ENCODE peak calls at places on chromosomes 3 and 15, in ten cellular contexts. B is IMR-90, U is fibroblast of lung, X is kidney, C is endodermal cell, K is astrocyte, D is mammary epithelial cell, T is PC-3, R is H9, S is GM23248. W is an unnamed sample.

GRCh38 chr15:52184721-52185120 is 6.5 kb downstream of the GNB5 start:
- DNase-seq in B (no peak), U (no peak), X (no peak), C (no peak), K (no peak), D (no peak), T (no peak), R (no peak), S (no peak), W (no peak)

GRCh38 chr3:8732413-8732812 is 1.2 kb upstream of the CAV3 start:
- DNase-seq in B (no peak), U (no peak), X (no peak), C (peak; percentile 67), K (no peak), D (no peak), T (peak; percentile 31), R (peak; percentile 42), S (no peak), W (no peak)

GRCh38 chr15:92005154-92005553 is 151.6 kb downstream of the SLCO3A1 start:
- DNase-seq in B (no peak), U (no peak), X (no peak), C (no peak), K (no peak), D (no peak), T (no peak), R (no peak), S (no peak), W (no peak)

GRCh38 chr15:45918839-45919238 is 284.0 kb downstream of the SQOR start:
- DNase-seq in B (no peak), U (no peak), X (no peak), C (no peak), K (no peak), D (no peak), T (no peak), R (no peak), S (no peak), W (no peak)

GRCh38 chr3:124281453-124282316 is 289.8 kb upstream of the ROPN1 start:
- DNase-seq in B (peak; percentile 55), U (peak; percentile 49), X (no peak), C (peak; percentile 69), K (peak; percentile 36), D (peak; percentile 41), T (peak; percentile 74), R (no peak), S (peak; percentile 58), W (peak; percentile 52)

GRCh38 chr15:85313339-85313738 is 67.1 kb upstream of the AKAP13 start:
- DNase-seq in B (peak; percentile 54), U (peak; percentile 6), X (no peak), C (no peak), K (no peak), D (no peak), T (no peak), R (no peak), S (no peak), W (no peak)

GRCh38 chr3:196047391-196048030 is 34.4 kb downstream of the TFRC start:
- DNase-seq in B (no peak), U (no peak), X (no peak), C (no peak), K (no peak), D (no peak), T (no peak), R (no peak), S (no peak), W (no peak)

GRCh38 chr15:45665261-45665660 is 30.4 kb downstream of the SQOR start:
- DNase-seq in B (no peak), U (no peak), X (no peak), C (no peak), K (no peak), D (no peak), T (no peak), R (no peak), S (no peak), W (no peak)

GRCh38 chr15:56244811-56245576 is 1.3 kb upstream of the RFX7 start:
- DNase-seq in B (no peak), U (no peak), X (peak; percentile 73), C (peak; percentile 64), K (no peak), D (no peak), T (no peak), R (peak; percentile 34), S (no peak), W (no peak)

GRCh38 chr3:27880969-27881892 is 159.1 kb upstream of the EOMES start:
- DNase-seq in B (no peak), U (no peak), X (no peak), C (peak; percentile 61), K (no peak), D (no peak), T (no peak), R (no peak), S (no peak), W (no peak)

GRCh38 chr3:177358085-177358967 is 161.0 kb upstream of the TBL1XR1 start:
- DNase-seq in B (peak; percentile 56), U (peak; percentile 90), X (peak; percentile 78), C (peak; percentile 93), K (peak; percentile 85), D (peak; percentile 81), T (peak; percentile 96), R (peak; percentile 75), S (peak; percentile 60), W (peak; percentile 55)

GRCh38 chr3:177358968-177359600 is 161.8 kb upstream of the TBL1XR1 start:
- DNase-seq in B (no peak), U (peak; percentile 59), X (peak; percentile 82), C (peak; percentile 94), K (peak; percentile 40), D (peak; percentile 29), T (peak; percentile 46), R (peak; percentile 82), S (peak; percentile 13), W (no peak)

GRCh38 chr3:177359601-177360357 is 162.5 kb upstream of the TBL1XR1 start:
- DNase-seq in B (peak; percentile 99), U (peak; percentile 99), X (peak; percentile 99), C (peak; percentile 98), K (peak; percentile 99), D (peak; percentile 97), T (peak; percentile 99), R (peak; percentile 95), S (peak; percentile 100), W (peak; percentile 98)

GRCh38 chr3:177356113-177356512 is 158.8 kb upstream of the TBL1XR1 start:
- DNase-seq in B (no peak), U (no peak), X (no peak), C (no peak), K (no peak), D (no peak), T (no peak), R (no peak), S (no peak), W (no peak)

DNA sequence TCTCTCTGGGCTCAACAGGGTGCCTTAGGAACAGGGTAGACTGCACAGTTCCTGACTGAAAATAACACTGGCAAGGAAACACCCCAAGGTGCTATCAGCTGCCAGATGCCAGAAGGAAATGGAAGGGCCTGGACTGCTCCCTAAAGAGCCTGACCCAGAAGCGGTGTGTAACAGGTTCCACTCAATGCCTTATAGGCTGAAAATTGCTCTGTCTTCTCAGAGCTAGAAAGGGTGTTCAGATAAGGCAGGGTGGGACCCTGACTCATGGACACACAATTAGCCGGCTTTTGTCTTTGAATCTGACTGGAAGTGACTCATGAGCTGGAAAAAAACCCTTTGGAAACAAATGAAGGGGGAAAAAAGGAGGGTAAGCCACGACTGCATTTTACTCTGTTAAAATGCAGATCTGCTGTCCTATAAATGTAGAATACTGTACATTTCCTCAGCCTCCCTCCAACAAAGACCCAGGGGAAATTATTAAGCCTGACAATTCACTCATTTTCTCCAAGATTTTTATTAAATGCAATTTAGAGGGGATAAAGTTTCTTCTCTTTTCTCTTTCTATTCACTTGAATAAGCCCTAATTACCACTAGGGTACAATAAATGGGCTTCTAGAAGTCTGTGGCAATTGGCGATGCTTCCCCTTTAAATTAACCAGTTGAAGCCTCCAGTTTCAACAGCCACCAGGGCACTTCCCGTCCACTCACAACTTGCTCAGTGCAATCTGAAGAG is 160.2 kb upstream of the TBL1XR1 start:
- DNase-seq in B (peak; percentile 89), U (peak; percentile 96), X (no peak), C (peak; percentile 60), K (peak; percentile 94), D (peak; percentile 96), T (peak; percentile 73), R (no peak), S (peak; percentile 85), W (peak; percentile 86)
- H3K4me1 ChIP-seq in B (peaks cover 27% of the 10 kb centered on the region), U (peaks cover 21% of the 10 kb centered on the region), X (peaks cover 33% of the 10 kb centered on the region), C (peaks cover 34% of the 10 kb centered on the region), K (peaks cover 42% of the 10 kb centered on the region), D (peaks cover 44% of the 10 kb centered on the region), T (peaks cover 45% of the 10 kb centered on the region), R (peaks cover 7% of the 10 kb centered on the region), S (peaks cover 34% of the 10 kb centered on the region), W (peaks cover 40% of the 10 kb centered on the region)

GRCh38 chr3:53493997-53494791 is at the start of gene CACNA1D:
- DNase-seq in B (no peak), U (peak; percentile 11), X (peak; percentile 85), C (peak; percentile 93), K (no peak), D (peak; percentile 31), T (no peak), R (peak; percentile 91), S (peak; percentile 42), W (peak; percentile 50)

GRCh38 chr3:53496984-53497383 is 2.6 kb downstream of the CACNA1D start:
- DNase-seq in B (no peak), U (no peak), X (no peak), C (no peak), K (no peak), D (no peak), T (no peak), R (no peak), S (no peak), W (no peak)

GRCh38 chr3:53495518-53496501 is 1.4 kb downstream of the CACNA1D start:
- DNase-seq in B (no peak), U (no peak), X (peak; percentile 73), C (peak; percentile 73), K (no peak), D (no peak), T (no peak), R (peak; percentile 45), S (no peak), W (no peak)

GRCh38 chr3:53493618-53493996 is 804 bp upstream of the CACNA1D start:
- DNase-seq in B (no peak), U (no peak), X (no peak), C (no peak), K (no peak), D (no peak), T (no peak), R (no peak), S (no peak), W (no peak)

GRCh38 chr3:53495091-53495517 is 693 bp downstream of the CACNA1D start:
- DNase-seq in B (no peak), U (no peak), X (no peak), C (peak; percentile 68), K (no peak), D (no peak), T (no peak), R (no peak), S (no peak), W (no peak)
- H3K9ac ChIP-seq in B (no peak overlapping the region), U (no peak overlapping the region), X (no peak overlapping the region), C (no peak overlapping the region), K (peak overlapping the region; percentile 31), D (no peak overlapping the region), T (no peak overlapping the region), R (no peak overlapping the region), S (no peak overlapping the region), W (no peak overlapping the region)

GRCh38 chr3:32867954-32868353 is 50.2 kb downstream of the TRIM71 start:
- DNase-seq in B (no peak), U (no peak), X (no peak), C (no peak), K (no peak), D (no peak), T (no peak), R (no peak), S (no peak), W (no peak)
- H3K4me1 ChIP-seq in B (no peaks in the 10 kb centered on the region), U (no peaks in the 10 kb centered on the region), X (peaks cover 10% of the 10 kb centered on the region), C (peaks cover 30% of the 10 kb centered on the region), K (no peaks in the 10 kb centered on the region), D (peaks cover 4% of the 10 kb centered on the region), T (peaks cover 17% of the 10 kb centered on the region), R (peaks cover 39% of the 10 kb centered on the region), S (peaks cover 11% of the 10 kb centered on the region), W (peaks cover 23% of the 10 kb centered on the region)

GRCh38 chr3:16883726-16884083 is 1.1 kb upstream of the PLCL2 start:
- DNase-seq in B (no peak), U (no peak), X (no peak), C (no peak), K (no peak), D (no peak), T (no peak), R (no peak), S (no peak), W (no peak)
- H3K9ac ChIP-seq in B (no peak overlapping the region), U (peak overlapping the region; percentile 76), X (no peak overlapping the region), C (no peak overlapping the region), K (peak overlapping the region; percentile 88), D (no peak overlapping the region), T (no peak overlapping the region), R (no peak overlapping the region), S (peak overlapping the region; percentile 64), W (peak overlapping the region; percentile 89)

W was measured in adipocyte.